ENCODE peak calls at places on chromosomes 12 and 14, in nine cellular contexts. K is H4; L is epithelial cell of esophagus; Z is SW480; G is stimulated activated CD8-positive, alpha-beta memory T cell treated with anti-CD3 and anti-CD28 coated beads, Interleukin-7, amount 100 ng/mL, for 4 hours; X is T-helper 22 cell; R is SK-N-DZ; C is NCI-H774; P is activated CD4-positive, CD25-positive, alpha-beta regulatory T cell. O is an unnamed sample.

GRCh38 chr12:78330131-78330530 is 499.4 kb downstream of the NAV3 start:
- DNase-seq in K (no peak), L (no peak), Z (no peak), G (no peak), X (no peak), R (no peak), C (no peak), P (no peak), O (no peak)

GRCh38 chr12:52630609-52631200 is 12.3 kb upstream of the KRT73 start:
- DNase-seq in K (no peak), L (no peak), Z (no peak), G (no peak), X (no peak), R (no peak), C (no peak), P (no peak), O (peak; percentile 82)

GRCh38 chr12:51678086-51678724 is 87.2 kb downstream of the SCN8A start:
- DNase-seq in K (peak; percentile 52), L (peak; percentile 70), Z (peak; percentile 64), G (no peak), X (no peak), R (peak; percentile 72), C (peak; percentile 9), P (no peak), O (peak; percentile 21)

GRCh38 chr12:117875652-117876491 is 92.9 kb downstream of the KSR2 start:
- DNase-seq in K (no peak), L (no peak), Z (no peak), G (no peak), X (peak; percentile 16), R (peak; percentile 64), C (no peak), P (no peak), O (no peak)

GRCh38 chr14:50530358-50530757 is 2.0 kb downstream of the MAP4K5 start:
- DNase-seq in K (no peak), L (peak; percentile 50), Z (no peak), G (no peak), X (no peak), R (no peak), C (no peak), P (no peak), O (no peak)

GRCh38 chr14:104843442-104844305 is 21.4 kb upstream of the CEP170B start:
- DNase-seq in K (no peak), L (no peak), Z (peak; percentile 33), G (no peak), X (no peak), R (no peak), C (no peak), P (no peak), O (no peak)

GRCh38 chr12:70317781-70318180 is 48.3 kb upstream of the KCNMB4 start:
- DNase-seq in K (no peak), L (no peak), Z (no peak), G (no peak), X (no peak), R (no peak), C (no peak), P (no peak), O (no peak)

GRCh38 chr12:92570056-92570753 is 132.6 kb upstream of the PLEKHG7 start:
- DNase-seq in K (peak; percentile 70), L (peak; percentile 86), Z (peak; percentile 80), G (no peak), X (peak; percentile 8), R (peak; percentile 86), C (peak; percentile 79), P (peak; percentile 4), O (peak; percentile 66)

GRCh38 chr12:94650143-94651056 is at the start of gene TMCC3:
- DNase-seq in K (no peak), L (peak; percentile 74), Z (peak; percentile 11), G (peak; percentile 42), X (no peak), R (no peak), C (peak; percentile 52), P (no peak), O (no peak)

GRCh38 chr12:2794261-2794735 is 472 bp upstream of the FKBP4 start:
- DNase-seq in K (no peak), L (no peak), Z (no peak), G (peak; percentile 17), X (no peak), R (no peak), C (no peak), P (no peak), O (no peak)

GRCh38 chr12:120720234-120720968 is 5.2 kb upstream of the ACADS start:
- DNase-seq in K (no peak), L (peak; percentile 76), Z (no peak), G (no peak), X (no peak), R (no peak), C (no peak), P (no peak), O (no peak)

GRCh38 chr12:108145011-108145410 is 15.9 kb downstream of the WSCD2 start:
- DNase-seq in K (no peak), L (no peak), Z (no peak), G (no peak), X (no peak), R (no peak), C (no peak), P (no peak), O (no peak)

GRCh38 chr14:26370118-26370517 is 227.7 kb downstream of the NOVA1 start:
- DNase-seq in K (no peak), L (no peak), Z (no peak), G (no peak), X (no peak), R (no peak), C (no peak), P (no peak), O (peak; percentile 31)

GRCh38 chr14:103594265-103594664 is 31.5 kb downstream of the COA8 start:
- DNase-seq in K (peak; percentile 56), L (peak; percentile 84), Z (no peak), G (no peak), X (no peak), R (no peak), C (peak; percentile 32), P (no peak), O (no peak)

GRCh38 chr12:58443981-58444371 is 476.3 kb downstream of the LRIG3 start:
- DNase-seq in K (peak; percentile 11), L (no peak), Z (no peak), G (no peak), X (no peak), R (no peak), C (no peak), P (no peak), O (no peak)

GRCh38 chr14:68684466-68685418 is 108.1 kb downstream of the ZFP36L1 start:
- DNase-seq in K (no peak), L (no peak), Z (no peak), G (no peak), X (no peak), R (no peak), C (no peak), P (no peak), O (no peak)

GRCh38 chr12:80551897-80552296 is 107.9 kb downstream of the PTPRQ start:
- DNase-seq in K (peak; percentile 88), L (peak; percentile 91), Z (no peak), G (no peak), X (no peak), R (no peak), C (no peak), P (no peak), O (peak; percentile 72)

GRCh38 chr14:76965232-76965631 is 63.3 kb downstream of the IRF2BPL start:
- DNase-seq in K (no peak), L (no peak), Z (no peak), G (no peak), X (no peak), R (no peak), C (no peak), P (no peak), O (no peak)

GRCh38 chr12:67592228-67593011 is 56.1 kb upstream of the DYRK2 start:
- DNase-seq in K (peak; percentile 78), L (peak; percentile 55), Z (peak; percentile 2), G (no peak), X (no peak), R (no peak), C (peak; percentile 54), P (no peak), O (no peak)

GRCh38 chr14:104284636-104285482 is 146.5 kb downstream of the KIF26A start:
- DNase-seq in K (no peak), L (no peak), Z (no peak), G (no peak), X (no peak), R (no peak), C (no peak), P (no peak), O (no peak)

GRCh38 chr14:57136669-57137068 is 132.0 kb downstream of the EXOC5 start:
- DNase-seq in K (no peak), L (no peak), Z (no peak), G (no peak), X (no peak), R (no peak), C (no peak), P (no peak), O (peak; percentile 50)

GRCh38 chr12:20426191-20426590 is 57.9 kb downstream of the PDE3A start:
- DNase-seq in K (no peak), L (no peak), Z (no peak), G (no peak), X (no peak), R (no peak), C (no peak), P (no peak), O (no peak)

GRCh38 chr12:47281667-47282171 is 202.0 kb upstream of the AMIGO2 start:
- DNase-seq in K (no peak), L (peak; percentile 56), Z (no peak), G (no peak), X (no peak), R (no peak), C (no peak), P (no peak), O (no peak)

GRCh38 chr12:101666017-101666728 is 31.3 kb upstream of the CHPT1 start:
- DNase-seq in K (no peak), L (no peak), Z (no peak), G (no peak), X (no peak), R (no peak), C (no peak), P (no peak), O (no peak)

GRCh38 chr12:1810201-1810930 is 10.0 kb upstream of the LRTM2 start:
- DNase-seq in K (no peak), L (no peak), Z (peak; percentile 68), G (no peak), X (no peak), R (no peak), C (no peak), P (no peak), O (no peak)

GRCh38 chr14:32382704-32383103 is 53.6 kb downstream of the AKAP6 start:
- DNase-seq in K (peak; percentile 22), L (peak; percentile 78), Z (peak; percentile 48), G (no peak), X (no peak), R (no peak), C (no peak), P (no peak), O (no peak)

GRCh38 chr14:59362533-59362932 is 102.6 kb downstream of the GPR135 start:
- DNase-seq in K (no peak), L (peak; percentile 49), Z (no peak), G (no peak), X (no peak), R (no peak), C (no peak), P (no peak), O (no peak)